ENCODE peak calls at places on chromosomes 11 and 22, in nine cellular contexts. N, F, H, L, I, X, R, E and V are unnamed samples.

GRCh38 chr11:107957109-107957588 is 28.9 kb downstream of the RAB39A start:
- DNase-seq in N (no peak), F (no peak), H (no peak), L (no peak), I (peak; percentile 19), X (no peak), R (no peak), E (peak; percentile 78), V (no peak)

GRCh38 chr22:35352214-35353111 is 28.4 kb upstream of the HMOX1 start:
- DNase-seq in N (peak; percentile 22), F (peak; percentile 74), H (peak; percentile 51), L (no peak), I (peak; percentile 67), X (no peak), R (peak; percentile 78), E (no peak), V (no peak)

GRCh38 chr11:130180491-130180890 is 20.9 kb downstream of the ST14 start:
- DNase-seq in N (no peak), F (no peak), H (no peak), L (peak; percentile 35), I (no peak), X (no peak), R (no peak), E (no peak), V (no peak)

GRCh38 chr22:46626356-46626755 is 6.2 kb downstream of the GRAMD4 start:
- DNase-seq in N (no peak), F (no peak), H (no peak), L (no peak), I (no peak), X (no peak), R (no peak), E (no peak), V (no peak)

GRCh38 chr22:41831828-41832552 is 915 bp upstream of the SREBF2 start:
- DNase-seq in N (no peak), F (no peak), H (no peak), L (peak; percentile 45), I (no peak), X (no peak), R (no peak), E (no peak), V (no peak)

GRCh38 chr11:1042626-1043562 is 6.4 kb upstream of the MUC6 start:
- DNase-seq in N (no peak), F (peak; percentile 7), H (no peak), L (no peak), I (no peak), X (peak; percentile 5), R (no peak), E (peak; percentile 30), V (no peak)

GRCh38 chr11:6411594-6412031 is 7.3 kb downstream of the APBB1 start:
- DNase-seq in N (no peak), F (no peak), H (no peak), L (no peak), I (peak; percentile 89), X (no peak), R (no peak), E (no peak), V (no peak)

GRCh38 chr11:72069200-72069599 is 11.1 kb downstream of the NUMA1 start:
- DNase-seq in N (no peak), F (no peak), H (no peak), L (no peak), I (no peak), X (no peak), R (no peak), E (no peak), V (no peak)

GRCh38 chr11:95703059-95703458 is 86.5 kb downstream of the FAM76B start:
- DNase-seq in N (peak; percentile 30), F (no peak), H (no peak), L (no peak), I (no peak), X (no peak), R (no peak), E (no peak), V (no peak)

GRCh38 chr11:120236169-120237107 is 3.5 kb upstream of the POU2F3 start:
- DNase-seq in N (no peak), F (no peak), H (no peak), L (peak; percentile 26), I (no peak), X (no peak), R (no peak), E (no peak), V (peak; percentile 55)

GRCh38 chr11:75852406-75853017 is 37.5 kb downstream of the UVRAG start:
- DNase-seq in N (no peak), F (no peak), H (no peak), L (no peak), I (no peak), X (no peak), R (no peak), E (no peak), V (no peak)

GRCh38 chr11:118082880-118083543 is 3.8 kb downstream of the SMIM35 start:
- DNase-seq in N (no peak), F (peak; percentile 30), H (no peak), L (no peak), I (no peak), X (no peak), R (no peak), E (no peak), V (no peak)

GRCh38 chr22:48320671-48321515 is 1506.8 kb downstream of the BRD1 start:
- DNase-seq in N (no peak), F (no peak), H (no peak), L (no peak), I (no peak), X (no peak), R (no peak), E (no peak), V (no peak)

GRCh38 chr11:93279911-93280347 is 50.6 kb upstream of the DEUP1 start:
- DNase-seq in N (no peak), F (no peak), H (no peak), L (no peak), I (no peak), X (no peak), R (no peak), E (no peak), V (no peak)

GRCh38 chr11:34214961-34215805 is 109.8 kb downstream of the NAT10 start:
- DNase-seq in N (no peak), F (no peak), H (peak; percentile 43), L (peak; percentile 58), I (no peak), X (no peak), R (no peak), E (no peak), V (peak; percentile 74)

GRCh38 chr11:130452941-130453340 is 4.5 kb downstream of the ADAMTS15 start:
- DNase-seq in N (no peak), F (peak; percentile 45), H (no peak), L (no peak), I (no peak), X (no peak), R (no peak), E (no peak), V (no peak)

GRCh38 chr11:112610996-112611795 is 350.0 kb upstream of the NCAM1 start:
- DNase-seq in N (no peak), F (no peak), H (no peak), L (peak; percentile 22), I (no peak), X (no peak), R (no peak), E (no peak), V (peak; percentile 21)

GRCh38 chr11:61926235-61926634 is 8.9 kb upstream of the RAB3IL1 start:
- DNase-seq in N (no peak), F (no peak), H (no peak), L (no peak), I (no peak), X (no peak), R (no peak), E (no peak), V (no peak)

GRCh38 chr11:76206327-76207081 is at the start of gene WNT11:
- DNase-seq in N (no peak), F (peak; percentile 67), H (peak; percentile 11), L (peak; percentile 12), I (no peak), X (no peak), R (peak; percentile 11), E (peak; percentile 84), V (peak; percentile 38)

GRCh38 chr22:43313497-43314474 is 29.4 kb downstream of the SCUBE1 start:
- DNase-seq in N (no peak), F (peak; percentile 60), H (no peak), L (peak; percentile 10), I (no peak), X (no peak), R (no peak), E (no peak), V (no peak)

GRCh38 chr11:116207349-116207748 is 565.4 kb downstream of the BUD13 start:
- DNase-seq in N (no peak), F (no peak), H (no peak), L (no peak), I (no peak), X (no peak), R (no peak), E (peak; percentile 61), V (no peak)

GRCh38 chr11:33701302-33701701 is 676 bp upstream of the C11orf91 start:
- DNase-seq in N (no peak), F (no peak), H (no peak), L (no peak), I (no peak), X (no peak), R (no peak), E (no peak), V (no peak)

GRCh38 chr11:102883132-102883531 is 8.3 kb upstream of the MMP12 start:
- DNase-seq in N (no peak), F (no peak), H (no peak), L (no peak), I (no peak), X (no peak), R (no peak), E (no peak), V (no peak)

GRCh38 chr22:27989758-27990450 is 70.8 kb upstream of the PITPNB start:
- DNase-seq in N (no peak), F (no peak), H (no peak), L (no peak), I (no peak), X (no peak), R (no peak), E (no peak), V (no peak)

GRCh38 chr11:83725718-83726117 is 439.6 kb upstream of the CCDC90B start:
- DNase-seq in N (no peak), F (no peak), H (no peak), L (no peak), I (no peak), X (no peak), R (no peak), E (no peak), V (no peak)

GRCh38 chr11:122897606-122898210 is 15.1 kb downstream of the JHY start:
- DNase-seq in N (no peak), F (no peak), H (no peak), L (peak; percentile 30), I (no peak), X (no peak), R (no peak), E (no peak), V (peak; percentile 9)

GRCh38 chr11:69670158-69670845 is 4.9 kb downstream of the LTO1 start:
- DNase-seq in N (peak; percentile 61), F (peak; percentile 87), H (peak; percentile 43), L (peak; percentile 85), I (peak; percentile 76), X (no peak), R (peak; percentile 70), E (peak; percentile 93), V (peak; percentile 84)

GRCh38 chr11:91926967-91927366 is 297.7 kb upstream of the FAT3 start:
- DNase-seq in N (no peak), F (peak; percentile 26), H (no peak), L (peak; percentile 24), I (no peak), X (no peak), R (no peak), E (no peak), V (no peak)

GRCh38 chr11:94149435-94149834 is 20.8 kb downstream of the PANX1 start:
- DNase-seq in N (no peak), F (no peak), H (no peak), L (peak; percentile 86), I (no peak), X (no peak), R (no peak), E (no peak), V (peak; percentile 34)

GRCh38 chr11:120660024-120660565 is 148.5 kb downstream of the GRIK4 start:
- DNase-seq in N (peak; percentile 25), F (no peak), H (no peak), L (peak; percentile 13), I (no peak), X (no peak), R (peak; percentile 8), E (peak; percentile 64), V (peak; percentile 15)

GRCh38 chr11:67295846-67296245 is 6.7 kb downstream of the ANKRD13D start:
- DNase-seq in N (no peak), F (no peak), H (no peak), L (no peak), I (no peak), X (no peak), R (no peak), E (no peak), V (no peak)